ENCODE peak calls at places on chromosomes 3 and 15, in seven cellular contexts. U, A, F, T, X, E and V are unnamed samples.

GRCh38 chr3:133941390-133941789 is 45.7 kb upstream of the RAB6B start:
- DNase-seq in T (peak; percentile 90), F (no peak), E (no peak), U (peak; percentile 52), X (no peak), A (peak; percentile 78), V (no peak)

GRCh38 chr15:101600024-101600423 is 52.2 kb downstream of the TM2D3 start:
- DNase-seq in E (no peak), F (no peak), A (no peak), X (no peak), T (no peak), U (no peak), V (no peak)

GRCh38 chr3:177358968-177359600 is 161.8 kb upstream of the TBL1XR1 start:
- DNase-seq in T (no peak), U (no peak), X (peak; percentile 33), E (peak; percentile 40), A (peak; percentile 24), F (peak; percentile 81), V (peak; percentile 72)

GRCh38 chr15:23877502-23878412 is 190.7 kb upstream of the NDN start:
- DNase-seq in T (peak; percentile 14), F (no peak), U (no peak), A (peak; percentile 11), X (peak; percentile 25), E (peak; percentile 86), V (no peak)

GRCh38 chr3:102151935-102152334 is 282.9 kb upstream of the ZPLD1 start:
- DNase-seq in A (no peak), F (no peak), T (no peak), U (no peak), E (no peak), X (no peak), V (no peak)

GRCh38 chr15:101185336-101185735 is 66.5 kb downstream of the CHSY1 start:
- DNase-seq in T (no peak), F (no peak), U (no peak), A (no peak), X (no peak), E (no peak), V (no peak)

GRCh38 chr3:65597225-65597951 is 441.3 kb downstream of the MAGI1 start:
- DNase-seq in T (peak; percentile 45), E (peak; percentile 20), X (no peak), A (peak; percentile 66), F (no peak), U (peak; percentile 54), V (no peak)

GRCh38 chr3:51709004-51709420 is 2.1 kb downstream of the GRM2 start:
- DNase-seq in U (no peak), X (no peak), F (no peak), A (no peak), T (no peak), E (no peak), V (no peak)

GRCh38 chr3:187919535-187919934 is 174.3 kb upstream of the BCL6 start:
- DNase-seq in T (no peak), X (no peak), E (no peak), U (no peak), A (no peak), F (peak; percentile 80), V (peak; percentile 25)

GRCh38 chr15:42140383-42141070 is 15.9 kb downstream of the PLA2G4F start:
- DNase-seq in A (no peak), T (no peak), E (no peak), U (no peak), X (no peak), F (no peak), V (no peak)

GRCh38 chr15:39594764-39595620 is 14.1 kb downstream of the THBS1 start:
- DNase-seq in X (no peak), U (peak; percentile 57), A (peak; percentile 39), F (no peak), E (no peak), T (peak; percentile 44), V (no peak)

GRCh38 chr15:76349301-76350070 is 12.9 kb downstream of the ISL2 start:
- DNase-seq in T (no peak), F (no peak), U (peak; percentile 42), A (no peak), X (no peak), E (no peak), V (no peak)

GRCh38 chr3:45781271-45781670 is 15.1 kb downstream of the SLC6A20 start:
- DNase-seq in T (no peak), E (no peak), U (no peak), F (no peak), X (no peak), A (no peak), V (no peak)

GRCh38 chr15:52678468-52679231 is 538 bp downstream of the ATOSA start:
- DNase-seq in X (peak; percentile 65), A (peak; percentile 72), E (peak; percentile 63), F (peak; percentile 66), U (peak; percentile 66), T (peak; percentile 63), V (peak; percentile 60)

GRCh38 chr3:31575448-31575847 is 42.7 kb downstream of the STT3B start:
- DNase-seq in U (no peak), A (no peak), F (peak; percentile 15), X (no peak), E (no peak), T (no peak), V (no peak)

GRCh38 chr3:115018694-115019093 is 128.4 kb downstream of the ZBTB20 start:
- DNase-seq in F (no peak), T (no peak), A (no peak), X (no peak), E (no peak), U (no peak), V (no peak)

GRCh38 chr3:66039590-66039887 is 821 bp upstream of the MAGI1 start:
- DNase-seq in E (peak; percentile 51), U (no peak), X (peak; percentile 39), A (peak; percentile 56), F (no peak), T (no peak), V (peak; percentile 23)

GRCh38 chr15:22942877-22943276 is 37.3 kb downstream of the CYFIP1 start:
- DNase-seq in X (no peak), U (no peak), A (no peak), F (no peak), E (no peak), T (no peak), V (no peak)

GRCh38 chr3:156689589-156689988 is 15.2 kb downstream of the TIPARP start:
- DNase-seq in X (no peak), T (no peak), U (no peak), F (no peak), A (no peak), E (no peak), V (no peak)

GRCh38 chr3:58202917-58203360 is 7.8 kb downstream of the DNASE1L3 start:
- DNase-seq in E (no peak), U (no peak), T (no peak), X (no peak), F (peak; percentile 10), A (no peak), V (peak; percentile 73)

GRCh38 chr3:100149713-100150112 is 35.4 kb upstream of the FILIP1L start:
- DNase-seq in A (no peak), U (no peak), T (no peak), X (no peak), F (no peak), E (no peak), V (no peak)

GRCh38 chr3:46408853-46409252 is 1.8 kb downstream of the CCRL2 start:
- DNase-seq in T (no peak), A (no peak), X (no peak), U (no peak), E (no peak), F (no peak), V (no peak)

GRCh38 chr3:125001557-125002413 is 54.0 kb downstream of the HEG1 start:
- DNase-seq in A (no peak), T (no peak), F (no peak), E (no peak), U (no peak), X (no peak), V (no peak)

GRCh38 chr3:125002414-125002811 is 53.4 kb downstream of the HEG1 start:
- DNase-seq in T (no peak), E (no peak), F (no peak), X (no peak), U (no peak), A (no peak), V (no peak)

GRCh38 chr3:125004196-125004595 is 51.6 kb downstream of the HEG1 start:
- DNase-seq in F (no peak), T (no peak), A (no peak), X (no peak), E (no peak), U (peak; percentile 56), V (no peak)

GRCh38 chr3:125002834-125003368 is 52.9 kb downstream of the HEG1 start:
- DNase-seq in A (no peak), U (no peak), T (no peak), F (no peak), E (no peak), X (no peak), V (no peak)

DNA sequence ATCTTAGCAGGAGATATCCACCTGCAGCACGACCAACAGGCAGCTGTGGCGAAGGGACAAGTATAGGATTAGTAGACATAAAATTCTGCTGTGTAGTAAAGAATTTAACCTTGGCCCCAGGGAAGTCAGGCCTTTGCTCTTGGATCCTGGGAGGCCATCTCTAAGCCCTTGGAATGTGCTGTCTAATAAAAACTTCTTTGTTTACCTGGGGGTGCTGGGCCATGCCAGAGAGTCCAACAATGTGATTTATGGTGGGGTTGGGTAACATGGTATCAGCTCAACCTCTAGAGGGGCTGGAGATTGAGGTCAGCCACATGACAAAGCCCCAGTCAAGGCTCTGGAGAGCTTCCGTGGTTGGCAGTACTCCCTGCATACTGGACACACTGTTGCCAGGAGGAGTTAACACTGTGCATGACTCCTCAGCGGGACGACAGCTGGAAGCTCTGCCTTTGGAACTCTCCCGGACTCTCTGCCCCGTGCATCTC is 52.4 kb downstream of the HEG1 start:
- DNase-seq in F (no peak), U (peak; percentile 72), A (peak; percentile 78), E (peak; percentile 94), T (peak; percentile 62), X (peak; percentile 68), V (no peak)
- H3K36me3 ChIP-seq in F (no peaks in the 10 kb centered on the region), U (peaks cover 79% of the 10 kb centered on the region), A (peaks cover 24% of the 10 kb centered on the region), E (no peaks in the 10 kb centered on the region), T (peaks cover 19% of the 10 kb centered on the region), X (peaks cover 93% of the 10 kb centered on the region), V (peaks cover 46% of the 10 kb centered on the region)

GRCh38 chr3:7504886-7505775 is 644.2 kb downstream of the GRM7 start:
- DNase-seq in X (no peak), F (no peak), E (no peak), T (peak; percentile 88), U (no peak), A (peak; percentile 96), V (no peak)
- TF ChIP-seq CTCF in X (no peak), F (no peak), E (no peak), T (peak; percentile 14), U (no peak), A (peak; percentile 32), V (no peak)

DNA sequence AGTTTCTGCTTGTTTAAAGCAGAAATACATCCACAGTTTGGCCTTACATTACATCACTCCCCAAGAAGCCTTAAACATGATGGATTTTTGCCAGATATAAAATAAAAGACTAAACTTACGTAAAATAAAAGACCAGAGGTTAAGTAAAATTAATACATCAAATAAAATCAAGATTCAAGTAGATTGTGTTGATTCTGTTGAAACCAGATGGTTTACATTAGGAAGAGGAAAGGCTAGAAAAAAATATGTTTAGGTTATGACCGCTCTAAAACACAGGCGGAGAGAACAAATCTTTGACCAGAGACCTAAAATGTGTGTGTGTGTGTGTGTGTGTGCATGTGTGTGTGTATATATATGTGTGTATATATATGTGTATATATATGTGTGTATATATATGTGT is 104.1 kb downstream of the DUT start:
- DNase-seq in U (peak; percentile 65), E (no peak), A (no peak), X (no peak), F (no peak), T (peak; percentile 86), V (no peak)
- H3K36me3 ChIP-seq in U (peaks cover 54% of the 10 kb centered on the region), E (no peaks in the 10 kb centered on the region), A (no peaks in the 10 kb centered on the region), X (peaks cover 79% of the 10 kb centered on the region), F (no peaks in the 10 kb centered on the region), T (peaks cover 17% of the 10 kb centered on the region), V (peaks cover 5% of the 10 kb centered on the region)

GRCh38 chr3:184174646-184175492 is at the start of gene AP2M1:
- DNase-seq in F (peak; percentile 99), U (peak; percentile 100), E (peak; percentile 99), X (peak; percentile 98), A (peak; percentile 100), T (peak; percentile 100), V (peak; percentile 98)
- TF ChIP-seq CTCF in F (peak; percentile 37), U (no peak), E (no peak), X (no peak), A (peak; percentile 5), T (no peak), V (peak; percentile 19)